ENCODE peak calls at places on chromosomes 1 and 21, in five cellular contexts. W is left ventricle myocardium inferior; M is EL; Z is stimulated activated CD4-positive, alpha-beta T cell treated with anti-CD3 and anti-CD28 coated beads, Interleukin-1b, Interleukin-23, amount 100 ng/mL, for 4 hours; K is AG20443. B is an unnamed sample.
A peak's percentile ranks its signal among the peaks of the same experiment; 100 is the strongest.

GRCh38 chr1:170929835-170930554 is 5.3 kb upstream of the MROH9 start:
- DNase-seq in W (no peak), M (peak; percentile 82), Z (peak; percentile 5), K (peak; percentile 81), B (peak; percentile 70)

GRCh38 chr1:212683357-212683722 is 16.3 kb downstream of the BATF3 start:
- DNase-seq in W (peak; percentile 33), M (no peak), Z (no peak), K (no peak), B (no peak)

GRCh38 chr1:152244576-152244975 is 20.6 kb upstream of the HRNR start:
- DNase-seq in W (no peak), M (peak; percentile 45), Z (no peak), K (peak; percentile 43), B (peak; percentile 7)

GRCh38 chr1:151839457-151840409 is at the start of gene C2CD4D:
- DNase-seq in W (peak; percentile 48), M (no peak), Z (peak; percentile 61), K (no peak), B (no peak)

GRCh38 chr21:16072692-16073091 is 342.9 kb downstream of the USP25 start:
- DNase-seq in W (no peak), M (peak; percentile 78), Z (no peak), K (peak; percentile 26), B (peak; percentile 54)

GRCh38 chr1:221829327-221830011 is 87.6 kb upstream of the DUSP10 start:
- DNase-seq in W (no peak), M (peak; percentile 93), Z (peak; percentile 21), K (peak; percentile 86), B (peak; percentile 87)

GRCh38 chr1:214281030-214281901 is at the start of gene SMYD2:
- DNase-seq in W (peak; percentile 79), M (peak; percentile 71), Z (peak; percentile 37), K (peak; percentile 88), B (peak; percentile 65)

GRCh38 chr1:215529111-215529510 is 38.0 kb upstream of the KCTD3 start:
- DNase-seq in W (no peak), M (no peak), Z (no peak), K (no peak), B (no peak)

GRCh38 chr1:231040019-231040799 is at the start of gene FAM89A:
- DNase-seq in W (peak; percentile 68), M (peak; percentile 50), Z (peak; percentile 72), K (peak; percentile 92), B (peak; percentile 74)

GRCh38 chr1:83996621-83997020 is 2.3 kb downstream of the TTLL7 start:
- DNase-seq in W (no peak), M (peak; percentile 73), Z (no peak), K (peak; percentile 57), B (peak; percentile 61)

GRCh38 chr1:247386695-247387094 is 29.3 kb upstream of the NLRP3 start:
- DNase-seq in W (no peak), M (peak; percentile 51), Z (no peak), K (no peak), B (peak; percentile 42)

GRCh38 chr21:42550817-42551216 is 37.2 kb downstream of the SLC37A1 start:
- DNase-seq in W (no peak), M (no peak), Z (no peak), K (no peak), B (no peak)

GRCh38 chr1:41890841-41891311 is 27.8 kb downstream of the HIVEP3 start:
- DNase-seq in W (peak; percentile 48), M (no peak), Z (no peak), K (peak; percentile 70), B (peak; percentile 32)

GRCh38 chr1:116538527-116538926 is 32.3 kb downstream of the CD58 start:
- DNase-seq in W (no peak), M (peak; percentile 72), Z (peak; percentile 27), K (peak; percentile 22), B (peak; percentile 53)

GRCh38 chr1:231284441-231284840 is 43.4 kb downstream of the GNPAT start:
- DNase-seq in W (no peak), M (no peak), Z (no peak), K (no peak), B (no peak)

GRCh38 chr1:223225061-223225460 is 82.0 kb upstream of the TLR5 start:
- DNase-seq in W (no peak), M (no peak), Z (no peak), K (no peak), B (no peak)

GRCh38 chr1:226644541-226645176 is 94.4 kb downstream of the ITPKB start:
- DNase-seq in W (peak; percentile 8), M (no peak), Z (no peak), K (no peak), B (no peak)

GRCh38 chr1:114367810-114368209 is 143.2 kb downstream of the TRIM33 start:
- DNase-seq in W (no peak), M (no peak), Z (no peak), K (no peak), B (no peak)

GRCh38 chr21:39613029-39613934 is 542 bp downstream of the B3GALT5 start:
- DNase-seq in W (no peak), M (no peak), Z (no peak), K (no peak), B (no peak)

GRCh38 chr21:44349847-44350772 is 3.3 kb upstream of the TRPM2 start:
- DNase-seq in W (no peak), M (no peak), Z (no peak), K (no peak), B (no peak)

GRCh38 chr1:203601717-203602309 is 24.8 kb upstream of the ATP2B4 start:
- DNase-seq in W (no peak), M (no peak), Z (no peak), K (no peak), B (no peak)

GRCh38 chr1:212769372-212770167 is 22.0 kb downstream of the NSL1 start:
- DNase-seq in W (no peak), M (no peak), Z (no peak), K (no peak), B (no peak)

GRCh38 chr1:31122101-31122735 is 56.7 kb upstream of the PUM1 start:
- DNase-seq in W (no peak), M (no peak), Z (no peak), K (no peak), B (no peak)

GRCh38 chr1:42784946-42785693 is at the start of gene TMEM269:
- DNase-seq in W (no peak), M (no peak), Z (peak; percentile 27), K (peak; percentile 60), B (peak; percentile 36)

B was measured in AG08395.